ENCODE peak calls at places on chromosomes 4 and X, in six cellular contexts. One of them, this sample, is unnamed.

GRCh38 chr4:189128341-189128740 is 812.3 kb upstream of the FRG1 start:
- DNase-seq in activated CD4-positive, alpha-beta T cell treated with anti-CD3 and anti-CD28 coated beads, Interleukin-2, amount 10 ng/mL, durations not matched to agents 7 days and 5 days: no peak
- DNase-seq in cardiac muscle cell: no peak
- DNase-seq in endothelial cell: no peak
- DNase-seq in effector memory CD8-positive, alpha-beta T cell: no peak
- DNase-seq in psoas muscle: no peak
- DNase-seq in this sample: no peak

GRCh38 chr4:8110071-8110986 is 48.3 kb downstream of the ABLIM2 start:
- DNase-seq in activated CD4-positive, alpha-beta T cell treated with anti-CD3 and anti-CD28 coated beads, Interleukin-2, amount 10 ng/mL, durations not matched to agents 7 days and 5 days: no peak
- DNase-seq in cardiac muscle cell: peak
- DNase-seq in endothelial cell: peak
- DNase-seq in effector memory CD8-positive, alpha-beta T cell: no peak
- DNase-seq in psoas muscle: no peak
- DNase-seq in this sample: no peak

GRCh38 chrX:23012162-23012561 is 12.4 kb downstream of the DDX53 start:
- DNase-seq in activated CD4-positive, alpha-beta T cell treated with anti-CD3 and anti-CD28 coated beads, Interleukin-2, amount 10 ng/mL, durations not matched to agents 7 days and 5 days: no peak
- DNase-seq in cardiac muscle cell: peak
- DNase-seq in endothelial cell: no peak
- DNase-seq in effector memory CD8-positive, alpha-beta T cell: no peak
- DNase-seq in psoas muscle: no peak
- DNase-seq in this sample: no peak

GRCh38 chr4:127143460-127144190 is 489.1 kb upstream of the INTU start:
- DNase-seq in activated CD4-positive, alpha-beta T cell treated with anti-CD3 and anti-CD28 coated beads, Interleukin-2, amount 10 ng/mL, durations not matched to agents 7 days and 5 days: no peak
- DNase-seq in cardiac muscle cell: no peak
- DNase-seq in endothelial cell: no peak
- DNase-seq in effector memory CD8-positive, alpha-beta T cell: no peak
- DNase-seq in psoas muscle: no peak
- DNase-seq in this sample: no peak

GRCh38 chrX:15221321-15221720 is 48.6 kb downstream of the ASB9 start:
- DNase-seq in activated CD4-positive, alpha-beta T cell treated with anti-CD3 and anti-CD28 coated beads, Interleukin-2, amount 10 ng/mL, durations not matched to agents 7 days and 5 days: no peak
- DNase-seq in cardiac muscle cell: no peak
- DNase-seq in endothelial cell: no peak
- DNase-seq in effector memory CD8-positive, alpha-beta T cell: no peak
- DNase-seq in psoas muscle: no peak
- DNase-seq in this sample: no peak

GRCh38 chr4:82194329-82194728 is 179.5 kb downstream of the HNRNPD start:
- DNase-seq in activated CD4-positive, alpha-beta T cell treated with anti-CD3 and anti-CD28 coated beads, Interleukin-2, amount 10 ng/mL, durations not matched to agents 7 days and 5 days: no peak
- DNase-seq in cardiac muscle cell: no peak
- DNase-seq in endothelial cell: no peak
- DNase-seq in effector memory CD8-positive, alpha-beta T cell: no peak
- DNase-seq in psoas muscle: no peak
- DNase-seq in this sample: no peak

GRCh38 chr4:27629532-27630225 is 769.0 kb downstream of the STIM2 start:
- DNase-seq in activated CD4-positive, alpha-beta T cell treated with anti-CD3 and anti-CD28 coated beads, Interleukin-2, amount 10 ng/mL, durations not matched to agents 7 days and 5 days: no peak
- DNase-seq in cardiac muscle cell: no peak
- DNase-seq in endothelial cell: no peak
- DNase-seq in effector memory CD8-positive, alpha-beta T cell: no peak
- DNase-seq in psoas muscle: no peak
- DNase-seq in this sample: no peak

GRCh38 chrX:2933125-2933900 is 4.2 kb upstream of the ARSD start:
- DNase-seq in activated CD4-positive, alpha-beta T cell treated with anti-CD3 and anti-CD28 coated beads, Interleukin-2, amount 10 ng/mL, durations not matched to agents 7 days and 5 days: no peak
- DNase-seq in cardiac muscle cell: no peak
- DNase-seq in endothelial cell: no peak
- DNase-seq in effector memory CD8-positive, alpha-beta T cell: no peak
- DNase-seq in psoas muscle: no peak
- DNase-seq in this sample: no peak

GRCh38 chr4:186781032-186781917 is 57.6 kb upstream of the FAT1 start:
- DNase-seq in activated CD4-positive, alpha-beta T cell treated with anti-CD3 and anti-CD28 coated beads, Interleukin-2, amount 10 ng/mL, durations not matched to agents 7 days and 5 days: no peak
- DNase-seq in cardiac muscle cell: peak
- DNase-seq in endothelial cell: no peak
- DNase-seq in effector memory CD8-positive, alpha-beta T cell: no peak
- DNase-seq in psoas muscle: no peak
- DNase-seq in this sample: no peak

GRCh38 chrX:8721536-8721935 is 10.4 kb downstream of the ANOS1 start:
- DNase-seq in activated CD4-positive, alpha-beta T cell treated with anti-CD3 and anti-CD28 coated beads, Interleukin-2, amount 10 ng/mL, durations not matched to agents 7 days and 5 days: no peak
- DNase-seq in cardiac muscle cell: peak
- DNase-seq in endothelial cell: no peak
- DNase-seq in effector memory CD8-positive, alpha-beta T cell: no peak
- DNase-seq in psoas muscle: no peak
- DNase-seq in this sample: no peak

GRCh38 chr4:167964766-167965373 is 127.5 kb upstream of the ANXA10 start:
- DNase-seq in activated CD4-positive, alpha-beta T cell treated with anti-CD3 and anti-CD28 coated beads, Interleukin-2, amount 10 ng/mL, durations not matched to agents 7 days and 5 days: no peak
- DNase-seq in cardiac muscle cell: no peak
- DNase-seq in endothelial cell: no peak
- DNase-seq in effector memory CD8-positive, alpha-beta T cell: no peak
- DNase-seq in psoas muscle: no peak
- DNase-seq in this sample: no peak

GRCh38 chr4:169282429-169283113 is 11.8 kb upstream of the SH3RF1 start:
- DNase-seq in activated CD4-positive, alpha-beta T cell treated with anti-CD3 and anti-CD28 coated beads, Interleukin-2, amount 10 ng/mL, durations not matched to agents 7 days and 5 days: no peak
- DNase-seq in cardiac muscle cell: no peak
- DNase-seq in endothelial cell: no peak
- DNase-seq in effector memory CD8-positive, alpha-beta T cell: no peak
- DNase-seq in psoas muscle: no peak
- DNase-seq in this sample: no peak

GRCh38 chr4:6885953-6886557 is 23.6 kb upstream of the TBC1D14 start:
- DNase-seq in activated CD4-positive, alpha-beta T cell treated with anti-CD3 and anti-CD28 coated beads, Interleukin-2, amount 10 ng/mL, durations not matched to agents 7 days and 5 days: no peak
- DNase-seq in cardiac muscle cell: peak
- DNase-seq in endothelial cell: no peak
- DNase-seq in effector memory CD8-positive, alpha-beta T cell: no peak
- DNase-seq in psoas muscle: peak
- DNase-seq in this sample: peak

GRCh38 chrX:101057095-101057714 is 5.3 kb upstream of the TRMT2B start:
- DNase-seq in activated CD4-positive, alpha-beta T cell treated with anti-CD3 and anti-CD28 coated beads, Interleukin-2, amount 10 ng/mL, durations not matched to agents 7 days and 5 days: no peak
- DNase-seq in cardiac muscle cell: no peak
- DNase-seq in endothelial cell: no peak
- DNase-seq in effector memory CD8-positive, alpha-beta T cell: no peak
- DNase-seq in psoas muscle: no peak
- DNase-seq in this sample: no peak

GRCh38 chr4:23373269-23373668 is 516.6 kb downstream of the PPARGC1A start:
- DNase-seq in activated CD4-positive, alpha-beta T cell treated with anti-CD3 and anti-CD28 coated beads, Interleukin-2, amount 10 ng/mL, durations not matched to agents 7 days and 5 days: no peak
- DNase-seq in cardiac muscle cell: peak
- DNase-seq in endothelial cell: no peak
- DNase-seq in effector memory CD8-positive, alpha-beta T cell: no peak
- DNase-seq in psoas muscle: peak
- DNase-seq in this sample: no peak

GRCh38 chr4:153785830-153786721 is 2.8 kb downstream of the SFRP2 start:
- DNase-seq in activated CD4-positive, alpha-beta T cell treated with anti-CD3 and anti-CD28 coated beads, Interleukin-2, amount 10 ng/mL, durations not matched to agents 7 days and 5 days: no peak
- DNase-seq in cardiac muscle cell: peak
- DNase-seq in endothelial cell: no peak
- DNase-seq in effector memory CD8-positive, alpha-beta T cell: no peak
- DNase-seq in psoas muscle: no peak
- DNase-seq in this sample: peak

GRCh38 chrX:123959281-123960063 is 2.0 kb upstream of the STAG2 start:
- DNase-seq in activated CD4-positive, alpha-beta T cell treated with anti-CD3 and anti-CD28 coated beads, Interleukin-2, amount 10 ng/mL, durations not matched to agents 7 days and 5 days: peak
- DNase-seq in cardiac muscle cell: peak
- DNase-seq in endothelial cell: peak
- DNase-seq in effector memory CD8-positive, alpha-beta T cell: no peak
- DNase-seq in psoas muscle: peak
- DNase-seq in this sample: peak

GRCh38 chr4:71136071-71136470 is 142.6 kb downstream of the DCK start:
- DNase-seq in activated CD4-positive, alpha-beta T cell treated with anti-CD3 and anti-CD28 coated beads, Interleukin-2, amount 10 ng/mL, durations not matched to agents 7 days and 5 days: no peak
- DNase-seq in cardiac muscle cell: peak
- DNase-seq in endothelial cell: no peak
- DNase-seq in effector memory CD8-positive, alpha-beta T cell: no peak
- DNase-seq in psoas muscle: no peak
- DNase-seq in this sample: no peak

GRCh38 chr4:47692691-47693090 is 145.2 kb downstream of the CORIN start:
- DNase-seq in activated CD4-positive, alpha-beta T cell treated with anti-CD3 and anti-CD28 coated beads, Interleukin-2, amount 10 ng/mL, durations not matched to agents 7 days and 5 days: no peak
- DNase-seq in cardiac muscle cell: no peak
- DNase-seq in endothelial cell: no peak
- DNase-seq in effector memory CD8-positive, alpha-beta T cell: no peak
- DNase-seq in psoas muscle: no peak
- DNase-seq in this sample: no peak

GRCh38 chrX:136780738-136781137 is at the start of gene ARHGEF6:
- DNase-seq in activated CD4-positive, alpha-beta T cell treated with anti-CD3 and anti-CD28 coated beads, Interleukin-2, amount 10 ng/mL, durations not matched to agents 7 days and 5 days: peak
- DNase-seq in cardiac muscle cell: no peak
- DNase-seq in endothelial cell: no peak
- DNase-seq in effector memory CD8-positive, alpha-beta T cell: peak
- DNase-seq in psoas muscle: no peak
- DNase-seq in this sample: no peak

GRCh38 chr4:10733016-10733415 is 48.4 kb upstream of the CLNK start:
- DNase-seq in activated CD4-positive, alpha-beta T cell treated with anti-CD3 and anti-CD28 coated beads, Interleukin-2, amount 10 ng/mL, durations not matched to agents 7 days and 5 days: no peak
- DNase-seq in cardiac muscle cell: no peak
- DNase-seq in endothelial cell: no peak
- DNase-seq in effector memory CD8-positive, alpha-beta T cell: no peak
- DNase-seq in psoas muscle: no peak
- DNase-seq in this sample: no peak

GRCh38 chr4:149831656-149832208 is 16.1 kb upstream of the IQCM start:
- DNase-seq in activated CD4-positive, alpha-beta T cell treated with anti-CD3 and anti-CD28 coated beads, Interleukin-2, amount 10 ng/mL, durations not matched to agents 7 days and 5 days: no peak
- DNase-seq in cardiac muscle cell: no peak
- DNase-seq in endothelial cell: no peak
- DNase-seq in effector memory CD8-positive, alpha-beta T cell: no peak
- DNase-seq in psoas muscle: no peak
- DNase-seq in this sample: no peak

GRCh38 chrX:72105436-72105835 is 26.3 kb downstream of the RTL5 start:
- DNase-seq in activated CD4-positive, alpha-beta T cell treated with anti-CD3 and anti-CD28 coated beads, Interleukin-2, amount 10 ng/mL, durations not matched to agents 7 days and 5 days: peak
- DNase-seq in cardiac muscle cell: no peak
- DNase-seq in endothelial cell: no peak
- DNase-seq in effector memory CD8-positive, alpha-beta T cell: peak
- DNase-seq in psoas muscle: no peak
- DNase-seq in this sample: no peak

GRCh38 chr4:168059251-168059650 is 33.1 kb upstream of the ANXA10 start:
- DNase-seq in activated CD4-positive, alpha-beta T cell treated with anti-CD3 and anti-CD28 coated beads, Interleukin-2, amount 10 ng/mL, durations not matched to agents 7 days and 5 days: no peak
- DNase-seq in cardiac muscle cell: no peak
- DNase-seq in endothelial cell: no peak
- DNase-seq in effector memory CD8-positive, alpha-beta T cell: no peak
- DNase-seq in psoas muscle: no peak
- DNase-seq in this sample: no peak

GRCh38 chr4:13162886-13163285 is 321.3 kb downstream of the RAB28 start:
- DNase-seq in activated CD4-positive, alpha-beta T cell treated with anti-CD3 and anti-CD28 coated beads, Interleukin-2, amount 10 ng/mL, durations not matched to agents 7 days and 5 days: no peak
- DNase-seq in cardiac muscle cell: peak
- DNase-seq in endothelial cell: no peak
- DNase-seq in effector memory CD8-positive, alpha-beta T cell: no peak
- DNase-seq in psoas muscle: no peak
- DNase-seq in this sample: no peak

GRCh38 chr4:102302762-102303161 is 42.5 kb downstream of the SLC39A8 start:
- DNase-seq in activated CD4-positive, alpha-beta T cell treated with anti-CD3 and anti-CD28 coated beads, Interleukin-2, amount 10 ng/mL, durations not matched to agents 7 days and 5 days: no peak
- DNase-seq in cardiac muscle cell: no peak
- DNase-seq in endothelial cell: no peak
- DNase-seq in effector memory CD8-positive, alpha-beta T cell: no peak
- DNase-seq in psoas muscle: no peak
- DNase-seq in this sample: no peak

This sample was measured in retina.